ENCODE peak calls at places on chromosomes 3 and 15, in eight cellular contexts. S, Q, I, J, W, F, T and C are unnamed samples.
A peak's percentile ranks its signal among the peaks of the same experiment; 100 is the strongest.

GRCh38 chr15:65381445-65382145 is 3.8 kb upstream of the IGDCC3 start:
- DNase-seq in S (no peak), Q (no peak), I (no peak), J (no peak), W (no peak), F (no peak), T (no peak), C (no peak)

GRCh38 chr15:98077186-98077585 is 116.7 kb downstream of the ARRDC4 start:
- DNase-seq in S (peak; percentile 58), Q (peak; percentile 51), I (peak; percentile 61), J (no peak), W (no peak), F (no peak), T (no peak), C (peak; percentile 81)

GRCh38 chr3:77686560-77686959 is 646.7 kb downstream of the ROBO2 start:
- DNase-seq in S (no peak), Q (no peak), I (no peak), J (peak; percentile 36), W (no peak), F (no peak), T (peak; percentile 60), C (no peak)

GRCh38 chr3:82044918-82045715 is 283.7 kb upstream of the GBE1 start:
- DNase-seq in S (no peak), Q (no peak), I (no peak), J (no peak), W (no peak), F (peak; percentile 72), T (peak; percentile 93), C (no peak)

GRCh38 chr3:37861540-37862051 is at the start of gene CTDSPL:
- DNase-seq in S (peak; percentile 48), Q (peak; percentile 74), I (peak; percentile 92), J (peak; percentile 60), W (no peak), F (no peak), T (peak; percentile 18), C (peak; percentile 73)

GRCh38 chr3:33660035-33660434 is 58.0 kb downstream of the CLASP2 start:
- DNase-seq in S (no peak), Q (no peak), I (no peak), J (no peak), W (no peak), F (no peak), T (no peak), C (peak; percentile 4)

GRCh38 chr3:149738891-149739290 is 13.4 kb downstream of the COMMD2 start:
- DNase-seq in S (no peak), Q (no peak), I (no peak), J (no peak), W (no peak), F (no peak), T (no peak), C (no peak)

GRCh38 chr3:177833392-177833791 is 636.1 kb upstream of the TBL1XR1 start:
- DNase-seq in S (no peak), Q (no peak), I (no peak), J (no peak), W (no peak), F (peak; percentile 80), T (peak; percentile 95), C (no peak)

GRCh38 chr3:129207347-129207947 is 23.8 kb upstream of the CNBP start:
- DNase-seq in S (no peak), Q (no peak), I (no peak), J (no peak), W (no peak), F (no peak), T (no peak), C (no peak)

GRCh38 chr15:40554164-40554530 is 10.7 kb downstream of the CCDC32 start:
- DNase-seq in S (no peak), Q (no peak), I (no peak), J (peak; percentile 52), W (no peak), F (no peak), T (no peak), C (no peak)

GRCh38 chr3:169362261-169362660 is 301.3 kb downstream of the MECOM start:
- DNase-seq in S (peak; percentile 34), Q (no peak), I (no peak), J (no peak), W (no peak), F (no peak), T (no peak), C (no peak)

GRCh38 chr15:90905306-90906180 is 2.4 kb downstream of the MAN2A2 start:
- DNase-seq in S (peak; percentile 20), Q (no peak), I (no peak), J (no peak), W (no peak), F (no peak), T (no peak), C (no peak)

GRCh38 chr3:151371531-151371930 is 13.0 kb downstream of the P2RY12 start:
- DNase-seq in S (no peak), Q (no peak), I (peak; percentile 23), J (no peak), W (no peak), F (no peak), T (no peak), C (peak; percentile 9)

GRCh38 chr15:27059610-27060202 is 88.7 kb downstream of the GABRG3 start:
- DNase-seq in S (no peak), Q (no peak), I (peak; percentile 53), J (peak; percentile 79), W (no peak), F (peak; percentile 31), T (no peak), C (peak; percentile 64)

GRCh38 chr15:67108122-67108871 is 42.9 kb downstream of the SMAD3 start:
- DNase-seq in S (no peak), Q (no peak), I (no peak), J (no peak), W (no peak), F (no peak), T (no peak), C (no peak)

GRCh38 chr3:16452265-16452664 is 61.2 kb downstream of the RFTN1 start:
- DNase-seq in S (no peak), Q (no peak), I (no peak), J (no peak), W (no peak), F (no peak), T (no peak), C (peak; percentile 44)

GRCh38 chr3:30689202-30689641 is 82.8 kb downstream of the TGFBR2 start:
- DNase-seq in S (no peak), Q (peak; percentile 68), I (peak; percentile 45), J (no peak), W (no peak), F (no peak), T (no peak), C (peak; percentile 40)

GRCh38 chr3:13747627-13748026 is 132.2 kb downstream of the WNT7A start:
- DNase-seq in S (no peak), Q (no peak), I (no peak), J (no peak), W (no peak), F (no peak), T (no peak), C (no peak)

GRCh38 chr15:73972984-73973682 is 19.0 kb downstream of the STOML1 start:
- DNase-seq in S (peak; percentile 89), Q (peak; percentile 90), I (peak; percentile 88), J (peak; percentile 91), W (no peak), F (peak; percentile 75), T (peak; percentile 54), C (peak; percentile 88)

GRCh38 chr3:172316758-172317157 is 131.5 kb downstream of the GHSR start:
- DNase-seq in S (no peak), Q (no peak), I (no peak), J (no peak), W (no peak), F (no peak), T (no peak), C (no peak)

GRCh38 chr3:28224430-28224829 is 17.0 kb upstream of the CMC1 start:
- DNase-seq in S (no peak), Q (no peak), I (no peak), J (no peak), W (no peak), F (no peak), T (no peak), C (no peak)

GRCh38 chr3:124126446-124127017 is 134.6 kb upstream of the ROPN1 start:
- DNase-seq in S (no peak), Q (no peak), I (no peak), J (no peak), W (no peak), F (no peak), T (peak; percentile 87), C (no peak)

GRCh38 chr3:54067060-54067459 is 55.3 kb upstream of the CACNA2D3 start:
- DNase-seq in S (no peak), Q (no peak), I (no peak), J (no peak), W (no peak), F (no peak), T (no peak), C (no peak)

GRCh38 chr3:67001086-67001861 is 3.2 kb downstream of the KBTBD8 start:
- DNase-seq in S (no peak), Q (no peak), I (no peak), J (no peak), W (no peak), F (no peak), T (no peak), C (no peak)